ENCODE peak calls at places on chromosomes 12 and 14, in nine cellular contexts. One of them, this sample, is unnamed.
A peak's percentile ranks its signal among the peaks of the same experiment; 100 is the strongest.

GRCh38 chr14:68843471-68844209 is 50.8 kb upstream of the ZFP36L1 start:
- DNase-seq in central memory CD4-positive, alpha-beta T cell: peak; percentile 55
- DNase-seq in stimulated activated CD8-positive, alpha-beta memory T cell treated with anti-CD3 and anti-CD28 coated beads, Interleukin-12 subunit alpha, Interleukin-12 subunit beta, amount 100 ng/mL, for 4 hours: peak; percentile 53
- DNase-seq in left ventricle myocardium superior: peak; percentile 89
- DNase-seq in NCI-H1092 treated with DMSO at 0.1 percent for 48 hours: peak; percentile 69
- DNase-seq in AG04450: peak; percentile 34
- DNase-seq in nephron progenitor cell: peak; percentile 82
- DNase-seq in GM23248: peak; percentile 76
- DNase-seq in GM23338: peak; percentile 85
- DNase-seq in this sample: peak; percentile 80

GRCh38 chr12:48671231-48671856 is 10.7 kb downstream of the KANSL2 start:
- DNase-seq in central memory CD4-positive, alpha-beta T cell: no peak
- DNase-seq in stimulated activated CD8-positive, alpha-beta memory T cell treated with anti-CD3 and anti-CD28 coated beads, Interleukin-12 subunit alpha, Interleukin-12 subunit beta, amount 100 ng/mL, for 4 hours: no peak
- DNase-seq in left ventricle myocardium superior: no peak
- DNase-seq in NCI-H1092 treated with DMSO at 0.1 percent for 48 hours: no peak
- DNase-seq in AG04450: no peak
- DNase-seq in nephron progenitor cell: no peak
- DNase-seq in GM23248: peak; percentile 71
- DNase-seq in GM23338: no peak
- DNase-seq in this sample: no peak

GRCh38 chr14:85535916-85536834 is 6.2 kb downstream of the FLRT2 start:
- DNase-seq in central memory CD4-positive, alpha-beta T cell: no peak
- DNase-seq in stimulated activated CD8-positive, alpha-beta memory T cell treated with anti-CD3 and anti-CD28 coated beads, Interleukin-12 subunit alpha, Interleukin-12 subunit beta, amount 100 ng/mL, for 4 hours: no peak
- DNase-seq in left ventricle myocardium superior: no peak
- DNase-seq in NCI-H1092 treated with DMSO at 0.1 percent for 48 hours: peak; percentile 17
- DNase-seq in AG04450: no peak
- DNase-seq in nephron progenitor cell: no peak
- DNase-seq in GM23248: peak; percentile 92
- DNase-seq in GM23338: peak; percentile 50
- DNase-seq in this sample: no peak

GRCh38 chr12:53985358-53985899 is 483 bp downstream of the HOXC10 start:
- DNase-seq in central memory CD4-positive, alpha-beta T cell: no peak
- DNase-seq in stimulated activated CD8-positive, alpha-beta memory T cell treated with anti-CD3 and anti-CD28 coated beads, Interleukin-12 subunit alpha, Interleukin-12 subunit beta, amount 100 ng/mL, for 4 hours: no peak
- DNase-seq in left ventricle myocardium superior: no peak
- DNase-seq in NCI-H1092 treated with DMSO at 0.1 percent for 48 hours: no peak
- DNase-seq in AG04450: no peak
- DNase-seq in nephron progenitor cell: no peak
- DNase-seq in GM23248: peak; percentile 31
- DNase-seq in GM23338: no peak
- DNase-seq in this sample: no peak

GRCh38 chr12:65430571-65431306 is 152.3 kb downstream of the MSRB3 start:
- DNase-seq in central memory CD4-positive, alpha-beta T cell: no peak
- DNase-seq in stimulated activated CD8-positive, alpha-beta memory T cell treated with anti-CD3 and anti-CD28 coated beads, Interleukin-12 subunit alpha, Interleukin-12 subunit beta, amount 100 ng/mL, for 4 hours: no peak
- DNase-seq in left ventricle myocardium superior: no peak
- DNase-seq in NCI-H1092 treated with DMSO at 0.1 percent for 48 hours: no peak
- DNase-seq in AG04450: no peak
- DNase-seq in nephron progenitor cell: no peak
- DNase-seq in GM23248: peak; percentile 68
- DNase-seq in GM23338: no peak
- DNase-seq in this sample: no peak

GRCh38 chr14:99643343-99643742 is 1.6 kb upstream of the HHIPL1 start:
- DNase-seq in central memory CD4-positive, alpha-beta T cell: no peak
- DNase-seq in stimulated activated CD8-positive, alpha-beta memory T cell treated with anti-CD3 and anti-CD28 coated beads, Interleukin-12 subunit alpha, Interleukin-12 subunit beta, amount 100 ng/mL, for 4 hours: no peak
- DNase-seq in left ventricle myocardium superior: no peak
- DNase-seq in NCI-H1092 treated with DMSO at 0.1 percent for 48 hours: no peak
- DNase-seq in AG04450: no peak
- DNase-seq in nephron progenitor cell: no peak
- DNase-seq in GM23248: peak; percentile 25
- DNase-seq in GM23338: no peak
- DNase-seq in this sample: no peak

GRCh38 chr14:71232506-71232905 is 325.2 kb downstream of the PCNX1 start:
- DNase-seq in central memory CD4-positive, alpha-beta T cell: no peak
- DNase-seq in stimulated activated CD8-positive, alpha-beta memory T cell treated with anti-CD3 and anti-CD28 coated beads, Interleukin-12 subunit alpha, Interleukin-12 subunit beta, amount 100 ng/mL, for 4 hours: no peak
- DNase-seq in left ventricle myocardium superior: no peak
- DNase-seq in NCI-H1092 treated with DMSO at 0.1 percent for 48 hours: no peak
- DNase-seq in AG04450: no peak
- DNase-seq in nephron progenitor cell: no peak
- DNase-seq in GM23248: no peak
- DNase-seq in GM23338: no peak
- DNase-seq in this sample: no peak

GRCh38 chr14:55914771-55915170 is 203.4 kb upstream of the PELI2 start:
- DNase-seq in central memory CD4-positive, alpha-beta T cell: no peak
- DNase-seq in stimulated activated CD8-positive, alpha-beta memory T cell treated with anti-CD3 and anti-CD28 coated beads, Interleukin-12 subunit alpha, Interleukin-12 subunit beta, amount 100 ng/mL, for 4 hours: no peak
- DNase-seq in left ventricle myocardium superior: no peak
- DNase-seq in NCI-H1092 treated with DMSO at 0.1 percent for 48 hours: no peak
- DNase-seq in AG04450: no peak
- DNase-seq in nephron progenitor cell: no peak
- DNase-seq in GM23248: peak; percentile 7
- DNase-seq in GM23338: no peak
- DNase-seq in this sample: no peak

GRCh38 chr14:24430143-24430681 is 458 bp downstream of the KHNYN start:
- DNase-seq in central memory CD4-positive, alpha-beta T cell: no peak
- DNase-seq in stimulated activated CD8-positive, alpha-beta memory T cell treated with anti-CD3 and anti-CD28 coated beads, Interleukin-12 subunit alpha, Interleukin-12 subunit beta, amount 100 ng/mL, for 4 hours: no peak
- DNase-seq in left ventricle myocardium superior: peak; percentile 91
- DNase-seq in NCI-H1092 treated with DMSO at 0.1 percent for 48 hours: peak; percentile 56
- DNase-seq in AG04450: no peak
- DNase-seq in nephron progenitor cell: peak; percentile 69
- DNase-seq in GM23248: peak; percentile 91
- DNase-seq in GM23338: peak; percentile 68
- DNase-seq in this sample: peak; percentile 70

GRCh38 chr12:118835911-118836310 is 145.4 kb upstream of the SRRM4 start:
- DNase-seq in central memory CD4-positive, alpha-beta T cell: no peak
- DNase-seq in stimulated activated CD8-positive, alpha-beta memory T cell treated with anti-CD3 and anti-CD28 coated beads, Interleukin-12 subunit alpha, Interleukin-12 subunit beta, amount 100 ng/mL, for 4 hours: no peak
- DNase-seq in left ventricle myocardium superior: no peak
- DNase-seq in NCI-H1092 treated with DMSO at 0.1 percent for 48 hours: no peak
- DNase-seq in AG04450: no peak
- DNase-seq in nephron progenitor cell: no peak
- DNase-seq in GM23248: no peak
- DNase-seq in GM23338: no peak
- DNase-seq in this sample: no peak

GRCh38 chr12:8644345-8645248 is 18.0 kb downstream of the MFAP5 start:
- DNase-seq in central memory CD4-positive, alpha-beta T cell: peak; percentile 49
- DNase-seq in stimulated activated CD8-positive, alpha-beta memory T cell treated with anti-CD3 and anti-CD28 coated beads, Interleukin-12 subunit alpha, Interleukin-12 subunit beta, amount 100 ng/mL, for 4 hours: peak; percentile 7
- DNase-seq in left ventricle myocardium superior: no peak
- DNase-seq in NCI-H1092 treated with DMSO at 0.1 percent for 48 hours: no peak
- DNase-seq in AG04450: no peak
- DNase-seq in nephron progenitor cell: no peak
- DNase-seq in GM23248: peak; percentile 16
- DNase-seq in GM23338: no peak
- DNase-seq in this sample: no peak

GRCh38 chr12:57744194-57744776 is 554 bp upstream of the TSPAN31 start:
- DNase-seq in central memory CD4-positive, alpha-beta T cell: no peak
- DNase-seq in stimulated activated CD8-positive, alpha-beta memory T cell treated with anti-CD3 and anti-CD28 coated beads, Interleukin-12 subunit alpha, Interleukin-12 subunit beta, amount 100 ng/mL, for 4 hours: peak; percentile 60
- DNase-seq in left ventricle myocardium superior: peak; percentile 73
- DNase-seq in NCI-H1092 treated with DMSO at 0.1 percent for 48 hours: no peak
- DNase-seq in AG04450: no peak
- DNase-seq in nephron progenitor cell: peak; percentile 72
- DNase-seq in GM23248: peak; percentile 83
- DNase-seq in GM23338: no peak
- DNase-seq in this sample: peak; percentile 59

GRCh38 chr14:45426685-45427282 is 173.8 kb upstream of the MIS18BP1 start:
- DNase-seq in central memory CD4-positive, alpha-beta T cell: peak; percentile 1
- DNase-seq in stimulated activated CD8-positive, alpha-beta memory T cell treated with anti-CD3 and anti-CD28 coated beads, Interleukin-12 subunit alpha, Interleukin-12 subunit beta, amount 100 ng/mL, for 4 hours: no peak
- DNase-seq in left ventricle myocardium superior: no peak
- DNase-seq in NCI-H1092 treated with DMSO at 0.1 percent for 48 hours: peak; percentile 80
- DNase-seq in AG04450: no peak
- DNase-seq in nephron progenitor cell: peak; percentile 13
- DNase-seq in GM23248: peak; percentile 49
- DNase-seq in GM23338: peak; percentile 93
- DNase-seq in this sample: no peak

GRCh38 chr12:124857921-124858461 is 5.7 kb downstream of the SCARB1 start:
- DNase-seq in central memory CD4-positive, alpha-beta T cell: no peak
- DNase-seq in stimulated activated CD8-positive, alpha-beta memory T cell treated with anti-CD3 and anti-CD28 coated beads, Interleukin-12 subunit alpha, Interleukin-12 subunit beta, amount 100 ng/mL, for 4 hours: no peak
- DNase-seq in left ventricle myocardium superior: no peak
- DNase-seq in NCI-H1092 treated with DMSO at 0.1 percent for 48 hours: no peak
- DNase-seq in AG04450: no peak
- DNase-seq in nephron progenitor cell: no peak
- DNase-seq in GM23248: no peak
- DNase-seq in GM23338: no peak
- DNase-seq in this sample: no peak

GRCh38 chr12:53994691-53995310 is 5.2 kb upstream of the HOXC9 start:
- DNase-seq in central memory CD4-positive, alpha-beta T cell: no peak
- DNase-seq in stimulated activated CD8-positive, alpha-beta memory T cell treated with anti-CD3 and anti-CD28 coated beads, Interleukin-12 subunit alpha, Interleukin-12 subunit beta, amount 100 ng/mL, for 4 hours: no peak
- DNase-seq in left ventricle myocardium superior: no peak
- DNase-seq in NCI-H1092 treated with DMSO at 0.1 percent for 48 hours: peak; percentile 61
- DNase-seq in AG04450: no peak
- DNase-seq in nephron progenitor cell: peak; percentile 16
- DNase-seq in GM23248: no peak
- DNase-seq in GM23338: peak; percentile 51
- DNase-seq in this sample: no peak

GRCh38 chr14:81384900-81385299 is 15.2 kb downstream of the STON2 start:
- DNase-seq in central memory CD4-positive, alpha-beta T cell: no peak
- DNase-seq in stimulated activated CD8-positive, alpha-beta memory T cell treated with anti-CD3 and anti-CD28 coated beads, Interleukin-12 subunit alpha, Interleukin-12 subunit beta, amount 100 ng/mL, for 4 hours: no peak
- DNase-seq in left ventricle myocardium superior: no peak
- DNase-seq in NCI-H1092 treated with DMSO at 0.1 percent for 48 hours: peak; percentile 12
- DNase-seq in AG04450: no peak
- DNase-seq in nephron progenitor cell: no peak
- DNase-seq in GM23248: peak; percentile 20
- DNase-seq in GM23338: no peak
- DNase-seq in this sample: no peak

GRCh38 chr12:19223695-19224094 is 94.2 kb downstream of the PLEKHA5 start:
- DNase-seq in central memory CD4-positive, alpha-beta T cell: no peak
- DNase-seq in stimulated activated CD8-positive, alpha-beta memory T cell treated with anti-CD3 and anti-CD28 coated beads, Interleukin-12 subunit alpha, Interleukin-12 subunit beta, amount 100 ng/mL, for 4 hours: no peak
- DNase-seq in left ventricle myocardium superior: no peak
- DNase-seq in NCI-H1092 treated with DMSO at 0.1 percent for 48 hours: no peak
- DNase-seq in AG04450: peak; percentile 46
- DNase-seq in nephron progenitor cell: no peak
- DNase-seq in GM23248: peak; percentile 41
- DNase-seq in GM23338: no peak
- DNase-seq in this sample: no peak

GRCh38 chr12:53223391-53224267 is 8.4 kb downstream of the RARG start:
- DNase-seq in central memory CD4-positive, alpha-beta T cell: peak; percentile 52
- DNase-seq in stimulated activated CD8-positive, alpha-beta memory T cell treated with anti-CD3 and anti-CD28 coated beads, Interleukin-12 subunit alpha, Interleukin-12 subunit beta, amount 100 ng/mL, for 4 hours: no peak
- DNase-seq in left ventricle myocardium superior: peak; percentile 60
- DNase-seq in NCI-H1092 treated with DMSO at 0.1 percent for 48 hours: no peak
- DNase-seq in AG04450: no peak
- DNase-seq in nephron progenitor cell: no peak
- DNase-seq in GM23248: peak; percentile 72
- DNase-seq in GM23338: peak; percentile 48
- DNase-seq in this sample: no peak

GRCh38 chr14:92495041-92495440 is 18.5 kb upstream of the RIN3 start:
- DNase-seq in central memory CD4-positive, alpha-beta T cell: no peak
- DNase-seq in stimulated activated CD8-positive, alpha-beta memory T cell treated with anti-CD3 and anti-CD28 coated beads, Interleukin-12 subunit alpha, Interleukin-12 subunit beta, amount 100 ng/mL, for 4 hours: no peak
- DNase-seq in left ventricle myocardium superior: no peak
- DNase-seq in NCI-H1092 treated with DMSO at 0.1 percent for 48 hours: no peak
- DNase-seq in AG04450: no peak
- DNase-seq in nephron progenitor cell: no peak
- DNase-seq in GM23248: peak; percentile 48
- DNase-seq in GM23338: no peak
- DNase-seq in this sample: no peak

GRCh38 chr12:27723212-27723611 is 12.6 kb downstream of the MRPS35 start:
- DNase-seq in central memory CD4-positive, alpha-beta T cell: no peak
- DNase-seq in stimulated activated CD8-positive, alpha-beta memory T cell treated with anti-CD3 and anti-CD28 coated beads, Interleukin-12 subunit alpha, Interleukin-12 subunit beta, amount 100 ng/mL, for 4 hours: no peak
- DNase-seq in left ventricle myocardium superior: no peak
- DNase-seq in NCI-H1092 treated with DMSO at 0.1 percent for 48 hours: no peak
- DNase-seq in AG04450: no peak
- DNase-seq in nephron progenitor cell: no peak
- DNase-seq in GM23248: no peak
- DNase-seq in GM23338: no peak
- DNase-seq in this sample: no peak

GRCh38 chr12:60693019-60693626 is 1097.3 kb downstream of the SLC16A7 start:
- DNase-seq in central memory CD4-positive, alpha-beta T cell: no peak
- DNase-seq in stimulated activated CD8-positive, alpha-beta memory T cell treated with anti-CD3 and anti-CD28 coated beads, Interleukin-12 subunit alpha, Interleukin-12 subunit beta, amount 100 ng/mL, for 4 hours: no peak
- DNase-seq in left ventricle myocardium superior: no peak
- DNase-seq in NCI-H1092 treated with DMSO at 0.1 percent for 48 hours: no peak
- DNase-seq in AG04450: no peak
- DNase-seq in nephron progenitor cell: no peak
- DNase-seq in GM23248: peak; percentile 56
- DNase-seq in GM23338: no peak
- DNase-seq in this sample: no peak

GRCh38 chr12:28378749-28379148 is 188.5 kb downstream of the CCDC91 start:
- DNase-seq in central memory CD4-positive, alpha-beta T cell: no peak
- DNase-seq in stimulated activated CD8-positive, alpha-beta memory T cell treated with anti-CD3 and anti-CD28 coated beads, Interleukin-12 subunit alpha, Interleukin-12 subunit beta, amount 100 ng/mL, for 4 hours: no peak
- DNase-seq in left ventricle myocardium superior: no peak
- DNase-seq in NCI-H1092 treated with DMSO at 0.1 percent for 48 hours: no peak
- DNase-seq in AG04450: no peak
- DNase-seq in nephron progenitor cell: no peak
- DNase-seq in GM23248: peak; percentile 71
- DNase-seq in GM23338: no peak
- DNase-seq in this sample: no peak

GRCh38 chr12:52577316-52577715 is 3.7 kb upstream of the KRT74 start:
- DNase-seq in central memory CD4-positive, alpha-beta T cell: no peak
- DNase-seq in stimulated activated CD8-positive, alpha-beta memory T cell treated with anti-CD3 and anti-CD28 coated beads, Interleukin-12 subunit alpha, Interleukin-12 subunit beta, amount 100 ng/mL, for 4 hours: no peak
- DNase-seq in left ventricle myocardium superior: no peak
- DNase-seq in NCI-H1092 treated with DMSO at 0.1 percent for 48 hours: no peak
- DNase-seq in AG04450: no peak
- DNase-seq in nephron progenitor cell: no peak
- DNase-seq in GM23248: no peak
- DNase-seq in GM23338: no peak
- DNase-seq in this sample: no peak

GRCh38 chr14:62778847-62779246 is 266.4 kb downstream of the KCNH5 start:
- DNase-seq in central memory CD4-positive, alpha-beta T cell: no peak
- DNase-seq in stimulated activated CD8-positive, alpha-beta memory T cell treated with anti-CD3 and anti-CD28 coated beads, Interleukin-12 subunit alpha, Interleukin-12 subunit beta, amount 100 ng/mL, for 4 hours: no peak
- DNase-seq in left ventricle myocardium superior: no peak
- DNase-seq in NCI-H1092 treated with DMSO at 0.1 percent for 48 hours: no peak
- DNase-seq in AG04450: peak; percentile 11
- DNase-seq in nephron progenitor cell: no peak
- DNase-seq in GM23248: no peak
- DNase-seq in GM23338: no peak
- DNase-seq in this sample: no peak

GRCh38 chr12:89160716-89161123 is 191.6 kb downstream of the DUSP6 start:
- DNase-seq in central memory CD4-positive, alpha-beta T cell: no peak
- DNase-seq in stimulated activated CD8-positive, alpha-beta memory T cell treated with anti-CD3 and anti-CD28 coated beads, Interleukin-12 subunit alpha, Interleukin-12 subunit beta, amount 100 ng/mL, for 4 hours: no peak
- DNase-seq in left ventricle myocardium superior: peak; percentile 65
- DNase-seq in NCI-H1092 treated with DMSO at 0.1 percent for 48 hours: no peak
- DNase-seq in AG04450: no peak
- DNase-seq in nephron progenitor cell: no peak
- DNase-seq in GM23248: peak; percentile 92
- DNase-seq in GM23338: no peak
- DNase-seq in this sample: no peak

GRCh38 chr14:38309522-38310262 is 53.8 kb upstream of the CLEC14A start:
- DNase-seq in central memory CD4-positive, alpha-beta T cell: no peak
- DNase-seq in stimulated activated CD8-positive, alpha-beta memory T cell treated with anti-CD3 and anti-CD28 coated beads, Interleukin-12 subunit alpha, Interleukin-12 subunit beta, amount 100 ng/mL, for 4 hours: no peak
- DNase-seq in left ventricle myocardium superior: no peak
- DNase-seq in NCI-H1092 treated with DMSO at 0.1 percent for 48 hours: no peak
- DNase-seq in AG04450: no peak
- DNase-seq in nephron progenitor cell: no peak
- DNase-seq in GM23248: no peak
- DNase-seq in GM23338: peak; percentile 16
- DNase-seq in this sample: no peak

GRCh38 chr12:25828188-25828587 is 130.3 kb upstream of the RASSF8 start:
- DNase-seq in central memory CD4-positive, alpha-beta T cell: no peak
- DNase-seq in stimulated activated CD8-positive, alpha-beta memory T cell treated with anti-CD3 and anti-CD28 coated beads, Interleukin-12 subunit alpha, Interleukin-12 subunit beta, amount 100 ng/mL, for 4 hours: no peak
- DNase-seq in left ventricle myocardium superior: no peak
- DNase-seq in NCI-H1092 treated with DMSO at 0.1 percent for 48 hours: no peak
- DNase-seq in AG04450: no peak
- DNase-seq in nephron progenitor cell: no peak
- DNase-seq in GM23248: no peak
- DNase-seq in GM23338: no peak
- DNase-seq in this sample: no peak